ENCODE peak calls at places on chromosomes 7 and 10, in five cellular contexts. B, F, Q, R and U are unnamed samples.

GRCh38 chr7:45129181-45129800 is 17.8 kb upstream of the TBRG4 start:
- DNase-seq in R (no peak), F (no peak), B (no peak), Q (no peak), U (no peak)

GRCh38 chr7:157792241-157792950 is 455.6 kb downstream of the DNAJB6 start:
- DNase-seq in B (no peak), F (no peak), Q (no peak), R (no peak), U (no peak)

GRCh38 chr7:122314284-122314683 is 9.7 kb upstream of the FEZF1 start:
- DNase-seq in B (no peak), F (no peak), R (no peak), Q (no peak), U (no peak)

GRCh38 chr10:13904053-13904452 is 317.3 kb downstream of the PRPF18 start:
- DNase-seq in B (no peak), Q (no peak), F (peak), R (no peak), U (no peak)

GRCh38 chr10:110867807-110868465 is 3.8 kb upstream of the PDCD4 start:
- DNase-seq in Q (no peak), B (no peak), R (no peak), F (no peak), U (peak)

GRCh38 chr10:60664859-60665258 is 113.4 kb upstream of the CDK1 start:
- DNase-seq in F (no peak), B (no peak), R (no peak), Q (no peak), U (no peak)

GRCh38 chr7:66303454-66304160 is 98.5 kb downstream of the TPST1 start:
- DNase-seq in F (no peak), Q (no peak), B (no peak), R (no peak), U (no peak)

GRCh38 chr7:30430300-30430699 is 48.3 kb downstream of the NOD1 start:
- DNase-seq in B (no peak), R (no peak), F (peak), Q (no peak), U (no peak)

GRCh38 chr10:110336111-110336721 is 31.5 kb upstream of the SMNDC1 start:
- DNase-seq in F (no peak), Q (no peak), B (no peak), R (no peak), U (no peak)